ENCODE peak calls at places on chromosomes 4 and X, in four cellular contexts. X, S, L and U are unnamed samples.

GRCh38 chrX:135512508-135513139 is 7.8 kb upstream of the INTS6L start:
- DNase-seq in X (no peak), S (no peak), L (no peak), U (no peak)

GRCh38 chr4:23320881-23321612 is 568.8 kb downstream of the PPARGC1A start:
- DNase-seq in S (no peak), L (no peak), X (no peak), U (no peak)

GRCh38 chrX:105608745-105609144 is 213.6 kb upstream of the NRK start:
- DNase-seq in L (no peak), X (peak; percentile 4), S (peak; percentile 5), U (no peak)

GRCh38 chr4:102519925-102520324 is 18.8 kb downstream of the NFKB1 start:
- DNase-seq in X (no peak), L (no peak), S (no peak), U (no peak)

GRCh38 chr4:80362578-80363181 is 27.1 kb downstream of the CFAP299 start:
- DNase-seq in S (peak; percentile 43), X (peak; percentile 55), L (no peak), U (no peak)

GRCh38 chrX:24117288-24117687 is 32.2 kb upstream of the ZFX start:
- DNase-seq in L (no peak), X (peak; percentile 71), S (peak; percentile 84), U (peak; percentile 44)

GRCh38 chr4:971670-972500 is 1.5 kb downstream of the DGKQ start:
- DNase-seq in L (no peak), X (no peak), S (no peak), U (no peak)

GRCh38 chr4:8909548-8909947 is 37.9 kb upstream of the HMX1 start:
- DNase-seq in X (no peak), L (peak; percentile 8), S (no peak), U (no peak)

GRCh38 chr4:109578846-109579245 is 18.8 kb downstream of the MCUB start:
- DNase-seq in X (no peak), L (no peak), S (no peak), U (no peak)

GRCh38 chrX:129823115-129823514 is 20.6 kb downstream of the ZDHHC9 start:
- DNase-seq in L (no peak), S (peak; percentile 53), X (peak; percentile 45), U (no peak)

GRCh38 chr4:60721680-60722079 is 478.4 kb upstream of the ADGRL3 start:
- DNase-seq in L (no peak), X (no peak), S (no peak), U (no peak)

GRCh38 chr4:159158989-159159388 is 56.1 kb downstream of the RAPGEF2 start:
- DNase-seq in X (no peak), L (no peak), S (no peak), U (no peak)

GRCh38 chrX:16836371-16836770 is 33.8 kb downstream of the RBBP7 start:
- DNase-seq in L (no peak), X (no peak), S (peak; percentile 41), U (no peak)

GRCh38 chr4:186118582-186118981 is 14.1 kb downstream of the FAM149A start:
- DNase-seq in L (no peak), S (no peak), X (no peak), U (no peak)

GRCh38 chr4:37054670-37055069 is 189.9 kb upstream of the NWD2 start:
- DNase-seq in L (no peak), S (no peak), X (no peak), U (no peak)

GRCh38 chr4:141290771-141291170 is 70.1 kb downstream of the ZNF330 start:
- DNase-seq in S (no peak), X (no peak), L (no peak), U (no peak)

GRCh38 chrX:18146954-18147353 is 73.7 kb downstream of the BEND2 start:
- DNase-seq in X (peak; percentile 2), S (peak; percentile 10), L (no peak), U (no peak)

GRCh38 chr4:127586922-127587571 is 45.7 kb upstream of the INTU start:
- DNase-seq in X (peak; percentile 36), L (no peak), S (peak; percentile 37), U (peak; percentile 3)

GRCh38 chrX:40109288-40110008 is 11.7 kb upstream of the BCOR start:
- DNase-seq in X (peak; percentile 69), S (peak; percentile 53), L (no peak), U (no peak)

GRCh38 chr4:68175562-68176155 is 46.0 kb upstream of the TMPRSS11F start:
- DNase-seq in L (no peak), X (peak; percentile 70), S (peak; percentile 64), U (peak; percentile 12)

GRCh38 chrX:101407167-101407747 is 468 bp downstream of the GLA start:
- DNase-seq in S (no peak), L (no peak), X (no peak), U (no peak)

GRCh38 chr4:74790652-74791051 is 3.7 kb downstream of the BTC start:
- DNase-seq in S (no peak), L (no peak), X (no peak), U (no peak)

GRCh38 chr4:74789518-74789917 is 4.8 kb downstream of the BTC start:
- DNase-seq in L (no peak), X (no peak), S (no peak), U (no peak)

GRCh38 chr4:74794341-74794801 is at the start of gene BTC:
- DNase-seq in L (peak; percentile 44), S (peak; percentile 5), X (peak; percentile 5), U (no peak)

GRCh38 chr4:74796631-74797030 is 2.3 kb upstream of the BTC start:
- DNase-seq in S (no peak), X (no peak), L (no peak), U (no peak)

GRCh38 chr4:74793757-74794340 is 474 bp downstream of the BTC start:
- DNase-seq in S (peak; percentile 13), X (peak; percentile 24), L (peak; percentile 52), U (no peak)
- TF ChIP-seq CTCF in S (no peak), X (peak; percentile 55), L (no peak), U (peak; percentile 25)

GRCh38 chrX:139932077-139932900 is 564 bp downstream of the ATP11C start:
- DNase-seq in S (no peak), L (peak; percentile 42), X (no peak), U (peak; percentile 5)

GRCh38 chrX:139932901-139933796 is at the start of gene ATP11C:
- DNase-seq in S (peak; percentile 78), L (peak; percentile 80), X (peak; percentile 84), U (peak; percentile 66)

GRCh38 chrX:139933904-139934303 is 1.1 kb upstream of the ATP11C start:
- DNase-seq in L (no peak), S (no peak), X (no peak), U (no peak)

GRCh38 chrX:139931646-139932076 is 1.2 kb downstream of the ATP11C start:
- DNase-seq in X (no peak), S (no peak), L (no peak), U (no peak)

GRCh38 chrX:139936259-139936658 is 3.4 kb upstream of the ATP11C start:
- DNase-seq in L (no peak), X (no peak), S (no peak), U (no peak)
- TF ChIP-seq CTCF in L (no peak), X (no peak), S (no peak), U (no peak)

DNA sequence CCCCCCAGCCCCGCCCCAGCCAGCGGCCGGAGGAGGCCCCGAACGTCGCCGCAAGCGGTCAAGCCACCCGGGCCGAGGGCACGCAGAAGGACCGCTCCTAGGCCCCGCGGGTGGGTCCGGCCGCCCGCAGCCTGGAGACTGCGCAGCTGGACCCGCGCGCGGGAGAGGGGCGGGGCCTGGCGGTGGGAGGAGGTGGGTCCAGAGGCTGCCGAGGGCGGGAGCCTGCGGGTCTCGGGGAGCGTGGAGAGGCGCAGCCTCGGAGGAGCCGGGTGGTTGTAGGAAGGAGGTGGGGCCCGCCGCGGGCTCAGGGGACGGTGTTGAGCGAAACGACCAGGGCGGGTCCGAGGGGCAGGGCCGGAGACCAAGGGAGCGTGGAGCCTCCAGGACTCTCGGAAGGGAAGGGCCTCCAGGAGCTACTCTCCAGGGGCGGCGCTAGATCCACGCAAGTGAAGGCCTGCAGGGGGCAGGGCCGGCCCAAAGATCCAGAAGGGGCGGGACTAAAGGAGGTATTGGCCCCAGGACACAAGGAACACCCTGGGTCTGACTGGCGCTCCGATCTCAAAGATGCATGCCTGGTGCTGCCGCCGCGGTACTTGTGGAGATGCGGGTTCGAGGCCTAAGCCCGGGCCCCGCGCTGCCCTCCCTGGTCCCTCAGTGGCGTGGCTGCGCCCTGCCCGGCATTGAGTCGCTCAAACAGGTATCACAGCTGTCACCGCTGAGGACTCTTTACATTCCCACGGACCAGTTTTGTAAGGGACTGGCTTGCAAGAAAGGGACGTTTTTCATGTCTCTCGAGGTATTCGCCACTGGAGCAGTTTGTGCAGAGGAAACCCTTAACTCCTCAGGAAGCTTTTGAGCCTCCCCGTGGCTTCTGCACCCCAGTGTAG is 5.9 kb downstream of the TIMM17B start:
- DNase-seq in X (peak; percentile 81), L (peak; percentile 88), S (peak; percentile 78), U (peak; percentile 65)
- TF ChIP-seq CTCF in X (peak; percentile 47), L (peak; percentile 44), S (peak; percentile 33), U (peak; percentile 47)

GRCh38 chr4:123659759-123660158 is 263.2 kb downstream of the SPRY1 start:
- DNase-seq in L (no peak), X (peak; percentile 26), S (peak; percentile 12), U (no peak)
- TF ChIP-seq CTCF in L (no peak), X (peak; percentile 29), S (peak; percentile 20), U (peak; percentile 29)